ENCODE peak calls at places on chromosomes 3 and 15, in four cellular contexts. F is upper lobe of left lung, C is GM12878, S is endothelial cell of umbilical vein. W is an unnamed sample.

GRCh38 chr3:123158330-123158729 is 43.4 kb upstream of the SEC22A start:
- DNase-seq in F (no peak), C (no peak), S (peak), W (no peak)

GRCh38 chr15:32641517-32642059 is at the start of gene SCG5:
- DNase-seq in C (no peak), S (peak), F (peak), W (peak)

GRCh38 chr15:66477011-66477410 is 20.6 kb downstream of the SNAPC5 start:
- DNase-seq in F (no peak), S (no peak), C (no peak), W (no peak)

GRCh38 chr3:113606539-113607218 is 74.3 kb downstream of the SIDT1 start:
- DNase-seq in F (no peak), S (no peak), C (peak), W (no peak)

GRCh38 chr15:31254431-31255175 is 72.0 kb upstream of the KLF13 start:
- DNase-seq in C (no peak), S (peak), F (no peak), W (no peak)

GRCh38 chr3:43855674-43856299 is 165.0 kb downstream of the ABHD5 start:
- DNase-seq in S (peak), F (peak), C (peak), W (peak)

GRCh38 chr3:155560135-155560534 is 184.7 kb downstream of the PLCH1 start:
- DNase-seq in F (no peak), S (no peak), C (no peak), W (no peak)

GRCh38 chr3:193865879-193866480 is 270.0 kb upstream of the HES1 start:
- DNase-seq in C (no peak), S (no peak), F (no peak), W (no peak)

GRCh38 chr15:57570994-57571393 is 20.7 kb upstream of the MYZAP start:
- DNase-seq in S (peak), F (no peak), C (no peak), W (no peak)

GRCh38 chr3:105388199-105388598 is 21.5 kb downstream of the ALCAM start:
- DNase-seq in C (no peak), F (no peak), S (no peak), W (no peak)

GRCh38 chr3:190130037-190130436 is 9.3 kb upstream of the P3H2 start:
- DNase-seq in C (no peak), S (no peak), F (no peak), W (no peak)

DNA sequence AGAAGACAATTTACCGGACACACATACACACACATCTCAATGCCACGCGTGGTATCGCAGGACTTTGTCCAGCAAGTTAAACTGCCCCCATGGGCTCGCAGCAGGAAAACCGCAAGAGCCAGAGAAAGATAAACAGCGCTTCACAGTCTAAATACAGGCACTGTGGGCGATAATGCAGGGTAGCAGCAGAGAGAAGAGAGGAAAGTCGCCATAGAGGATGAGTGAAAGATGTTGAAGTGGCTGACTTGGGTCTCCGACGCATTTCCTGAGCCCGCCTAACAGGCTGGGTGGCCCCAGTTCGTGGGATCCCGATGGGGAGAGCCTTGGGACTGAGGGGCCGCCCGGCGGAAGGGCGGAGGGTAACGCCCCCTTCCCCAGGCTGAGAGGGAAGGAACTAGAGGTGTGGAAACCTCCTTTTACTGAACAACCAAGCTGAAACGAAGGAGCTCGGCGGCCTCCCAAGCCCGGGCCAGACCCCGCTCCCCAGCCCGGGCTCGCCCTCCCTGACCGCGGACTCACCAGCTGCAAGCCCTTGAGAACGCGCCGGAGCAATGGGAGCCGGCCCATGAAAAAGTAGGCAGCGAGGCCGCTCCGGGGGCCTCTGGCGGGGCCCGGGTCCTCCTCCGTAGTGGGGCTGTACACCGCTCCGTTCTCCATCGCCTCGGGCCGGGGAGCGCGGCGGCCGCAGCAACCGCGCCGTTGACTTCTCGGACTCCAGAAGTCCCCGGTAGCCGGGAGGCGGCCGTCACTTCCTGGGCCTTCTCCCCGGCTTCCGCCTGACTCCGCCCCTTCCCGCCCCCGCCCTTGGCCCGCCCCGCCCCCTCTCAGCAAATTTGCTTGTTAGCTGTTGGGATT is at the start of gene CMTM6:
- DNase-seq in F (peak), C (no peak), S (peak), W (peak)
- TF ChIP-seq POLR2A in F (peak), C (peak), S (peak), W (peak)

GRCh38 chr3:177357352-177358084 is 160.2 kb upstream of the TBL1XR1 start:
- DNase-seq in S (peak), F (peak), C (no peak), W (peak)
- TF ChIP-seq POLR2A in S (peak), F (no peak), C (no peak), W (peak)

GRCh38 chr15:76346666-76347506 is 10.3 kb downstream of the ISL2 start:
- DNase-seq in C (no peak), S (peak), F (no peak), W (no peak)
- TF ChIP-seq POLR2A in C (no peak), S (no peak), F (no peak), W (no peak)

GRCh38 chr3:122021811-122022401 is at the start of gene ILDR1:
- DNase-seq in S (no peak), C (no peak), F (peak), W (no peak)
- TF ChIP-seq POLR2A in S (no peak), C (peak), F (no peak), W (no peak)

GRCh38 chr15:42152196-42152920 is 4.1 kb downstream of the PLA2G4F start:
- DNase-seq in C (no peak), S (no peak), F (peak), W (no peak)
- TF ChIP-seq POLR2A in C (no peak), S (no peak), F (no peak), W (no peak)

GRCh38 chr3:197554562-197555280 is 1.0 kb downstream of the BDH1 start:
- DNase-seq in C (peak), F (peak), S (peak), W (peak)
- TF ChIP-seq POLR2A in C (peak), F (peak), S (peak), W (peak)

DNA sequence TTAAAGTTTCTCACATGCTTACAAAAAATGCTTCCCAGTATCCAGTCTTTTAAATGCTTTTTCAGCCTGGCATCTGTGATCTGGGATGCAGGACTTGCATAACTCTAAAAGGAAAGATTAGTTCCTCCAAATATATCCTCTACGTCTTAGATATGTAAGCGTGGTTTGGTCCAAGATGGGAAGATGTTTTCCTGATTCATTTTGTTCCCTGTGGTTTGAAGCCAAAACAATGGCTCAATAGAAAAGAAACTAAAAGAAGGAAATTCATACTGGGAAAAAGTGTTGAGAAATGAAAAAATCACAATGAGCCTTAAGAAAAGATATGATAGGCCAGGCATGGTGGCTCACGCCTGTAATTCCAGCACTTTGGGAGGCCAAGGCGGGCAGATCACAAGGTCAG is 1002.8 kb downstream of the NAALADL2 start:
- DNase-seq in C (no peak), S (no peak), F (no peak), W (no peak)
- TF ChIP-seq POLR2A in C (no peak), S (no peak), F (no peak), W (no peak)

GRCh38 chr3:49273825-49274532 is 3.1 kb downstream of the C3orf62 start:
- DNase-seq in F (no peak), S (no peak), C (no peak), W (peak)

GRCh38 chr3:49278548-49278947 is 1.5 kb upstream of the C3orf62 start:
- DNase-seq in C (no peak), S (no peak), F (no peak), W (peak)

GRCh38 chr3:49277357-49277723 is 308 bp upstream of the C3orf62 start:
- DNase-seq in S (no peak), F (no peak), C (no peak), W (peak)

GRCh38 chr3:49279376-49279775 is 2.3 kb upstream of the C3orf62 start:
- DNase-seq in C (no peak), S (peak), F (no peak), W (no peak)

DNA sequence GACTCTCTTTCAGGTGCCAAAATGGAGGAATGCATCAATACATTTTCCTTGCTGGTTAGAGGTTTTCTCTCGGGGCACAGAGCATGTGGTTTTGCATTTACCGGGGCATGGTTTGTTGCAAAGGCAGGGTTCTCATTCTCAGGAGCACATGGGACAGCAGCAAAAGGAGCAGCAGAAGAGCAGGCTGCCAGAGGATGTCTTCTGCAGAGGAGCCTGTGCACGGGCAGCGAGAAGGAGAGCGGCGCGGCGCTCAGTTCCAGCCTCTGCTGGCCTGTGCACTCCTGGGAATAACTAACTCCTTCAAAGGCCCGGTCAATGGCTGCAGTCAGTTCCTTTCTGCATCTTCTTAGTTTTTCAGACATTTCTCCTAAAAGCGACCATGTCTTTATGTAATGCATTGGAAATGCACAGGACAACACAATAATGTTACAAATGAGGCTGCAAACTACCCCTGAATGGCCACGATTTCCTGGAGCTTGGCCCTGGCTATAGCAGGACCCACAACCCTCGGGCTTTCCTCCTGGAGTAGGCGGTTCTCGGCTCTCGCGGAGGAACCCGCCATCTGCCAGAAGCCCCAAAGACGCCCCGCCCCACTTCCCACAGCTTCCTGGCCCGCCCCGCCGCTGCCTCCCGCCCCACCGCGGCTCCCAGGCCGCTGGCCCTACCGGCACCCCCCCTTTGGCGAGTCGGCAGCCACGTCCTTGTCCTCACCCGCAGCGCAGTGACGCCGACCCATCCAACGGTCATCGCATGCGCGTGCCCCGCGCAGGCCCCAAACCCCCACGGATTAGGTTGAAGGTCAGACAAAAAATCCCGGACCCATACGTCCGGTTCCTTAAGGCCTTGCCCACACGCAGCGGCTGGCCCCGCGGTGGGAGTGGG is at the start of gene C3orf62:
- DNase-seq in F (peak), S (peak), C (peak), W (peak)
- TF ChIP-seq POLR2A in F (no peak), S (peak), C (peak), W (peak)

GRCh38 chr15:88301311-88301710 is 44.8 kb upstream of the NTRK3 start:
- DNase-seq in C (no peak), S (no peak), F (no peak), W (no peak)

GRCh38 chr15:88302373-88302772 is 45.8 kb upstream of the NTRK3 start:
- DNase-seq in C (no peak), S (no peak), F (no peak), W (no peak)

GRCh38 chr15:88300861-88301260 is 44.3 kb upstream of the NTRK3 start:
- DNase-seq in C (no peak), S (no peak), F (no peak), W (no peak)

GRCh38 chr15:88300018-88300549 is 43.5 kb upstream of the NTRK3 start:
- DNase-seq in F (no peak), C (no peak), S (no peak), W (no peak)

DNA sequence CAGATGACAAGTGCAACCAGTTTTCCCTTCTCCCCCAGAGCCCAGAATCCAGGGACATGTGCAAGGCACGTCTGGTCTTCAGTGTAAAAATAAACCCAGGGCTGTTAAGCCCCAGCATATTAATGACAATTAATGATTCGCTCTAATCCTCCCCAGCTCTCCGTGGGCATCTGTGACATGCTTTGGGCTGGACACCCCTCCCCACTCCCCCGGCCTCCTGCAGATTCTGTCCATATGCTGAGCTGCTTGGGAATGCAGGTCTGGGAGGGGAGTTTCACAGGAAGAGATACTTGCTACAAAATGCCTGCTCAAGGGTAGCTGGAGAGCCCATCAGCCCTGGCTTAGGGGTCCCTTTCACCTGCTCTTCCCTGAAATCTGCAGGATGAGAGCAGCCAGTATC is 43.0 kb upstream of the NTRK3 start:
- DNase-seq in C (no peak), F (no peak), S (no peak), W (no peak)
- TF ChIP-seq POLR2A in C (no peak), F (no peak), S (no peak), W (no peak)

GRCh38 chr15:68231102-68231818 is 1.7 kb upstream of the CLN6 start:
- DNase-seq in F (no peak), C (no peak), S (no peak), W (no peak)

GRCh38 chr15:68230157-68231100 is 901 bp upstream of the CLN6 start:
- DNase-seq in F (no peak), C (peak), S (peak), W (no peak)

GRCh38 chr15:68228143-68228970 is 1.2 kb downstream of the CLN6 start:
- DNase-seq in C (no peak), F (no peak), S (peak), W (peak)

GRCh38 chr15:68228971-68229385 is 550 bp downstream of the CLN6 start:
- DNase-seq in C (no peak), F (no peak), S (no peak), W (peak)

DNA sequence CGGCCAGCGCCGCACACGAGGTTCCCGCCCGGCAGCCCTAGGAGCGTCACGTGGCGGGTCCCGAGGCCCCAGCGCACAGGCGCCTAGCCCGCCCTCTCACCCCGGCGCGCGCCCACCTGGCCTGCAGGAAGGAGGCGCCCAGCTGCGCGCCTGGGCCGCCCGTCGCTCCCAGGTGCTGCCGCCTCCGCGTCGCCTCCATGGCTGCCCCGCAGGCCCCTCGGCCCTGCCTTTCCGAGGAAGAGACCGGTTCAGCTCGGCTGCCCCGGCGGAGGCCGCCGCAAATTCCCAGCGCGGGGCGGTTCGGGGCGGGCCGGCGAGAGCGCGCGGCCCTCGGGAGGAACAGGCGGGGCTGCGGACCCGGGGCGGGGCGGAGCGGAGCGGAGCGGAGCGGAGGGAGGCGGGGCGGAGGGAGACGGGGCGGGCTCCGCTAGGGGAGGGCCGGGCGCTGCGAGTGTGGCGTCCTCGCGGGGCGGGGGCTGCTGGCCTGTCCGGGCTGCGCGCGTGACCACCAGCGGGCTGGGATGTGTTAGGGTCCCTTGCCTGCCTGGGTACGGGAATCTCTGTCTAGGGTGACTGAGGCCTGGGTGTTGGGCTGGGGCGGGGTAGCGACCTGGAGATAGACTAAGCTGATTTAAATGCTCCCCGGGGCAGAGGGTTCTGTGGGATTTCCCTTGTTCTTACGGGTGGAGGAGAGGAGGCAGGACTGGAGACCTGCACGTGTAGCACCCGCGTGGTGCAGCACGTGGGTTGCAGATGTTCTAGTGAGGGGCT is at the start of gene CLN6:
- DNase-seq in C (peak), S (peak), F (peak), W (peak)
- TF ChIP-seq POLR2A in C (peak), S (peak), F (peak), W (peak)

W was measured in erythroblast.